ENCODE peak calls at places on chromosomes 6 and 20, in six cellular contexts. S is cardiac fibroblast; G is GM12865; U is aorta; D is OCI-LY7; X is CD4-positive, CD25-positive, alpha-beta regulatory T cell. K is an unnamed sample.

GRCh38 chr20:45848421-45848820 is 8.8 kb downstream of the ACOT8 start:
- DNase-seq in D (no peak), S (no peak), X (no peak), U (peak), G (no peak), K (no peak)

GRCh38 chr6:53134601-53135235 is 13.9 kb downstream of the GCM1 start:
- DNase-seq in G (no peak), U (no peak), D (no peak), S (no peak), X (no peak), K (no peak)

GRCh38 chr6:136685540-136686108 is 106.7 kb downstream of the MAP3K5 start:
- DNase-seq in S (peak), X (no peak), G (no peak), U (no peak), D (no peak), K (peak)

GRCh38 chr6:99790679-99791078 is 184.0 kb downstream of the PRDM13 start:
- DNase-seq in D (peak), X (no peak), S (peak), U (no peak), G (no peak), K (peak)

GRCh38 chr20:60137657-60138245 is 179.5 kb downstream of the CDH26 start:
- DNase-seq in S (peak), X (no peak), U (no peak), D (peak), G (peak), K (peak)

GRCh38 chr6:125306756-125307149 is 5.0 kb upstream of the HDDC2 start:
- DNase-seq in S (no peak), X (no peak), D (no peak), G (no peak), U (no peak), K (no peak)

GRCh38 chr20:18016772-18017171 is 40.9 kb downstream of the OVOL2 start:
- DNase-seq in D (no peak), U (no peak), X (no peak), G (no peak), S (no peak), K (no peak)

GRCh38 chr20:32207626-32208498 is at the start of the genes PLAGL2 and POFUT1:
- DNase-seq in X (peak), S (peak), D (peak), G (peak), U (peak), K (peak)

GRCh38 chr20:25247100-25247665 is 702 bp upstream of the PYGB start:
- DNase-seq in X (peak), G (peak), U (peak), D (peak), S (peak), K (peak)

GRCh38 chr6:155328539-155329459 is 14.5 kb upstream of the TFB1M start:
- DNase-seq in S (peak), X (no peak), D (no peak), U (no peak), G (no peak), K (no peak)

GRCh38 chr6:13303668-13304017 is 24.7 kb downstream of the TBC1D7 start:
- DNase-seq in S (peak), D (peak), G (peak), X (no peak), U (peak), K (peak)

GRCh38 chr20:38623061-38623460 is 21.5 kb downstream of the ARHGAP40 start:
- DNase-seq in X (no peak), S (no peak), G (no peak), U (no peak), D (no peak), K (no peak)
- H3K4me3 ChIP-seq in X (no peak), S (no peak), G (no peak), U (no peak), D (no peak), K (no peak)

GRCh38 chr20:37745553-37745952 is 51.7 kb downstream of the CTNNBL1 start:
- DNase-seq in G (no peak), D (peak), U (no peak), X (no peak), S (no peak), K (no peak)
- H3K4me3 ChIP-seq in G (no peak), D (peak), U (no peak), X (no peak), S (no peak), K (no peak)

GRCh38 chr6:1364791-1365190 is 24.6 kb upstream of the FOXF2 start:
- DNase-seq in D (no peak), G (no peak), X (no peak), U (no peak), S (no peak), K (no peak)
- H3K4me3 ChIP-seq in D (no peak), G (no peak), X (no peak), U (no peak), S (no peak), K (no peak)

DNA sequence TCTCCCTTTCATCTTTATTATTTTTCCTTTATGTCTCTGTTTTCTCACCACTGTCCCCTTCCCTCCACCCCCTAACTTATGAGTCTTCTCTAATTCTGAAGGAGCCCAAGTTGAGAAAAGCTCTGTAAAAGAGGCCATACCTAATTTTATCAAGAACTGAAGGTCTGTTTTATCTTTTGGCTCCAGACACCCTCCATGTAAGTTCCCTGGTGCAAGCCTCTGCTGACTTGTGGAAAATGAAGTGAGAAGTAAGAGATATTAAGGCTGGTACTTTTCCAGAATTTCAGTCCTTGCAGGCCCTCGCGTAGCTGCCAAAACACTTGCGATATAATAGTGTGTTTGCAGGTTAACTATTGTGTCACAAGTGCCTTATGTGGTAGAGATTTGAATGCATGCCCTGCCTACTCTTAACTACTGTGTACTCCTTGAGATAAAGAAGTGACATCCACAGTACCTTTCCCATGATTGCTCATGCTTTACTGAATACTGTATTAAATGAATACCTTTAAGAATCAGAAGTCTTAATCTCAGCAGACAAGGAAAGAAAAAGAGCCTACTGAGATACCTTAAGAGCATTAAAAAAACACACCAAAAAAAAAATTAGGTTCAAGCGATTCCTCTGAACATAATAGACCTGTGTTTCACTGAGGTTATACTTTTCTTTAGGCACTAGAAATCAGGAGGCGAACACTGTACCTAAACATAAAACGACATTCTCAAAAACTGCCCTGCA is 143.6 kb upstream of the ZNF184 start:
- DNase-seq in U (no peak), S (no peak), G (no peak), D (no peak), X (no peak), K (no peak)
- H3K4me3 ChIP-seq in U (no peak), S (peak), G (peak), D (peak), X (no peak), K (no peak)